ENCODE peak calls at places on chromosomes 6 and 20, in six cellular contexts. One of them, this sample, is unnamed.

GRCh38 chr6:1817033-1817761 is 207.5 kb downstream of the FOXC1 start:
- DNase-seq in neural crest cell: no peak
- DNase-seq in GM04504: no peak
- DNase-seq in osteocyte: no peak
- DNase-seq in kidney tubule cell: no peak
- DNase-seq in glomerular endothelial cell: no peak
- DNase-seq in this sample: no peak

GRCh38 chr20:44218441-44218840 is 7.9 kb upstream of the OSER1 start:
- DNase-seq in neural crest cell: no peak
- DNase-seq in GM04504: no peak
- DNase-seq in osteocyte: no peak
- DNase-seq in kidney tubule cell: no peak
- DNase-seq in glomerular endothelial cell: no peak
- DNase-seq in this sample: no peak

GRCh38 chr6:27157461-27158315 is 89.8 kb upstream of the PRSS16 start:
- DNase-seq in neural crest cell: no peak
- DNase-seq in GM04504: no peak
- DNase-seq in osteocyte: no peak
- DNase-seq in kidney tubule cell: peak
- DNase-seq in glomerular endothelial cell: no peak
- DNase-seq in this sample: no peak

GRCh38 chr6:73325656-73326055 is 28.4 kb downstream of the DPPA5 start:
- DNase-seq in neural crest cell: no peak
- DNase-seq in GM04504: no peak
- DNase-seq in osteocyte: no peak
- DNase-seq in kidney tubule cell: peak
- DNase-seq in glomerular endothelial cell: no peak
- DNase-seq in this sample: no peak

GRCh38 chr6:131362696-131363095 is 210.3 kb upstream of the ARG1 start:
- DNase-seq in neural crest cell: no peak
- DNase-seq in GM04504: no peak
- DNase-seq in osteocyte: no peak
- DNase-seq in kidney tubule cell: no peak
- DNase-seq in glomerular endothelial cell: no peak
- DNase-seq in this sample: no peak

GRCh38 chr6:156781882-156782631 is 4.9 kb downstream of the ARID1B start:
- DNase-seq in neural crest cell: no peak
- DNase-seq in GM04504: no peak
- DNase-seq in osteocyte: no peak
- DNase-seq in kidney tubule cell: no peak
- DNase-seq in glomerular endothelial cell: no peak
- DNase-seq in this sample: no peak

GRCh38 chr6:27810768-27811298 is 101.4 kb downstream of the OR2B2 start:
- DNase-seq in neural crest cell: no peak
- DNase-seq in GM04504: no peak
- DNase-seq in osteocyte: no peak
- DNase-seq in kidney tubule cell: no peak
- DNase-seq in glomerular endothelial cell: no peak
- DNase-seq in this sample: no peak

GRCh38 chr6:55034752-55035151 is 139.6 kb upstream of the HCRTR2 start:
- DNase-seq in neural crest cell: no peak
- DNase-seq in GM04504: no peak
- DNase-seq in osteocyte: no peak
- DNase-seq in kidney tubule cell: no peak
- DNase-seq in glomerular endothelial cell: no peak
- DNase-seq in this sample: no peak

GRCh38 chr6:163338671-163339405 is 75.7 kb upstream of the QKI start:
- DNase-seq in neural crest cell: no peak
- DNase-seq in GM04504: peak
- DNase-seq in osteocyte: no peak
- DNase-seq in kidney tubule cell: peak
- DNase-seq in glomerular endothelial cell: no peak
- DNase-seq in this sample: no peak

This sample was measured in GM19239.